ENCODE peak calls at places on chromosomes 11 and 22, in ten cellular contexts. S is esophagus squamous epithelium; F is AG10803; O is Peyer's patch; T is esophagus muscularis mucosa; K is lower lobe of right lung; B is brain microvascular endothelial cell; Q is fibroblast of mammary gland; Y is CD4-positive, CD25-positive, alpha-beta regulatory T cell; R is heart right ventricle. V is an unnamed sample.

GRCh38 chr11:1546536-1547466 is 25.3 kb downstream of the DUSP8 start:
- DNase-seq in S (no peak), F (no peak), O (peak; percentile 79), T (no peak), K (no peak), B (no peak), Q (no peak), Y (peak; percentile 56), R (peak; percentile 40), V (no peak)

GRCh38 chr11:44950625-44951472 is at the start of gene TP53I11:
- DNase-seq in S (no peak), F (peak; percentile 70), O (peak; percentile 89), T (no peak), K (peak; percentile 91), B (peak; percentile 25), Q (peak; percentile 57), Y (peak; percentile 46), R (peak; percentile 85), V (peak; percentile 52)

GRCh38 chr11:58494096-58494495 is 13.8 kb downstream of the OR5B21 start:
- DNase-seq in S (no peak), F (peak; percentile 62), O (no peak), T (no peak), K (no peak), B (no peak), Q (peak; percentile 2), Y (no peak), R (no peak), V (no peak)

GRCh38 chr11:396511-396947 is 2.5 kb downstream of the PKP3 start:
- DNase-seq in S (no peak), F (peak; percentile 24), O (no peak), T (no peak), K (peak; percentile 47), B (no peak), Q (peak; percentile 37), Y (no peak), R (no peak), V (no peak)

GRCh38 chr11:64650923-64651523 is 60.0 kb downstream of the SLC22A12 start:
- DNase-seq in S (no peak), F (peak; percentile 14), O (no peak), T (no peak), K (no peak), B (peak; percentile 8), Q (peak; percentile 34), Y (no peak), R (no peak), V (no peak)

GRCh38 chr11:74937696-74938475 is 11.0 kb downstream of the XRRA1 start:
- DNase-seq in S (no peak), F (peak; percentile 19), O (no peak), T (no peak), K (no peak), B (peak; percentile 79), Q (peak; percentile 77), Y (no peak), R (no peak), V (no peak)

GRCh38 chr11:44658451-44658850 is 68.3 kb upstream of the TSPAN18 start:
- DNase-seq in S (no peak), F (peak; percentile 3), O (no peak), T (no peak), K (no peak), B (peak; percentile 25), Q (no peak), Y (peak; percentile 22), R (no peak), V (no peak)

GRCh38 chr22:28843633-28844032 is 39.7 kb upstream of the ZNRF3 start:
- DNase-seq in S (no peak), F (no peak), O (no peak), T (no peak), K (no peak), B (no peak), Q (no peak), Y (no peak), R (no peak), V (no peak)

GRCh38 chr11:117064275-117064674 is 34.0 kb downstream of the SIK3 start:
- DNase-seq in S (no peak), F (peak; percentile 42), O (no peak), T (no peak), K (no peak), B (peak; percentile 24), Q (peak; percentile 66), Y (no peak), R (no peak), V (no peak)

GRCh38 chr22:46212195-46212594 is 37.9 kb downstream of the CDPF1 start:
- DNase-seq in S (no peak), F (no peak), O (no peak), T (no peak), K (no peak), B (no peak), Q (no peak), Y (no peak), R (no peak), V (no peak)

GRCh38 chr11:11432621-11433319 is 79.7 kb upstream of the CSNK2A3 start:
- DNase-seq in S (no peak), F (no peak), O (no peak), T (no peak), K (no peak), B (no peak), Q (no peak), Y (no peak), R (no peak), V (no peak)

GRCh38 chr11:69481393-69481844 is at the start of gene LINC01488:
- DNase-seq in S (no peak), F (no peak), O (no peak), T (no peak), K (peak; percentile 9), B (no peak), Q (no peak), Y (no peak), R (no peak), V (no peak)

GRCh38 chr11:15841898-15842297 is 514.4 kb downstream of the SOX6 start:
- DNase-seq in S (no peak), F (no peak), O (no peak), T (no peak), K (no peak), B (no peak), Q (no peak), Y (no peak), R (peak; percentile 23), V (no peak)

GRCh38 chr11:115455606-115456005 is 48.6 kb downstream of the CADM1 start:
- DNase-seq in S (no peak), F (no peak), O (no peak), T (no peak), K (no peak), B (no peak), Q (no peak), Y (no peak), R (no peak), V (no peak)

GRCh38 chr11:57387284-57388030 is 3.0 kb downstream of the PRG2 start:
- DNase-seq in S (no peak), F (peak; percentile 9), O (no peak), T (no peak), K (no peak), B (no peak), Q (peak; percentile 21), Y (no peak), R (peak; percentile 42), V (no peak)
- H3K4me3 ChIP-seq in S (no peak overlapping the region), F (no peak overlapping the region), O (no peak overlapping the region), T (no peak overlapping the region), K (no peak overlapping the region), B (no peak overlapping the region), Q (no peak overlapping the region), Y (no peak overlapping the region), R (no peak overlapping the region), V (no peak overlapping the region)

DNA sequence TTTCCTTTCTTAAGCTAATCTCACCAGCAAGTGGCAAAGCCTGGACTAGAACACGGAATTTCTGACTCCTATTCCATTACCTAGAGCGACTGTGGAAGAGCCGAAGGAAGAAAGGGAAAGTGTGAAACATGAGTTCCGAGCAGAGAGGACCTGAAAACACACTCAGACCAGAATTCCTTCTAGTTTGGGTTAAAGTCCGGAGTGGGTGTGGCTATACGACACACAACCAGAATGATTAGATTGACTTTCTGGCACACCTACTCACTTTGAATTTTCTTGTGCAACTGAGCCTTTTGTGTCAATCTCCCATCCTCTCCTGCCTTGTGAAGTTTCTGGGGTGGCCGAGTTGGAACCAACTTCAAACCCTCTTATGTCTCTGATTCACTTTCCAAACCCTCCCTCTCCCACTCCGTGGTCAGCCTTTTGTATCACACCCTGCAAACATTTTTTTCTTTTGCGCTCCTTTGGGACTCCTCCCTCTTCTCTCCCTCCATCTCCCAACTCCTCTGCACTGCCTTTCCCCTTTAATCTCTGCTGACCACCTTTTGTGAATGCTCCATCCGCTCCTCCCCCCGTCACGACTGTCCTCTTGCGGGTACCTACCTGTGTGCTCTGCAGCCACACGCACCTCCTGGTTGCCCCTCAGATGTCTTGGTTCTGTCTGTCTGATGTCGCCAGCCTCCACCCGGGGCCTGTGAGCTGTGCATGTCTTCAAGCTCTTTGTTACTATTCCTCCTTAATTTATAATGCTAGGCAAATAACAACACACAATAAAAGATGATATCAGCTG is 86.3 kb upstream of the BLID start:
- DNase-seq in S (no peak), F (peak; percentile 88), O (no peak), T (peak; percentile 92), K (no peak), B (peak; percentile 76), Q (peak; percentile 93), Y (no peak), R (no peak), V (no peak)
- H3K4me3 ChIP-seq in S (no peak overlapping the region), F (peak overlapping the region; percentile 67), O (peak overlapping the region; percentile 2), T (peak overlapping the region; percentile 57), K (peak overlapping the region; percentile 41), B (peak overlapping the region; percentile 60), Q (peak overlapping the region; percentile 67), Y (no peak overlapping the region), R (peak overlapping the region; percentile 47), V (no peak overlapping the region)

GRCh38 chr22:40175571-40176105 is 2.1 kb upstream of the TNRC6B start:
- DNase-seq in S (no peak), F (peak; percentile 69), O (no peak), T (no peak), K (no peak), B (no peak), Q (no peak), Y (no peak), R (no peak), V (no peak)
- H3K4me3 ChIP-seq in S (no peak overlapping the region), F (no peak overlapping the region), O (no peak overlapping the region), T (no peak overlapping the region), K (no peak overlapping the region), B (no peak overlapping the region), Q (no peak overlapping the region), Y (no peak overlapping the region), R (no peak overlapping the region), V (no peak overlapping the region)

GRCh38 chr11:118892515-118892914 is 8.8 kb downstream of the CXCR5 start:
- DNase-seq in S (no peak), F (no peak), O (peak; percentile 51), T (no peak), K (no peak), B (no peak), Q (no peak), Y (peak; percentile 72), R (no peak), V (peak; percentile 79)

GRCh38 chr11:118887219-118887618 is 3.5 kb downstream of the CXCR5 start:
- DNase-seq in S (no peak), F (no peak), O (no peak), T (no peak), K (no peak), B (no peak), Q (no peak), Y (no peak), R (no peak), V (no peak)

GRCh38 chr11:118886681-118887111 is 3.0 kb downstream of the CXCR5 start:
- DNase-seq in S (no peak), F (no peak), O (no peak), T (no peak), K (no peak), B (no peak), Q (no peak), Y (no peak), R (no peak), V (no peak)

GRCh38 chr11:118888398-118888797 is 4.7 kb downstream of the CXCR5 start:
- DNase-seq in S (no peak), F (no peak), O (no peak), T (no peak), K (no peak), B (no peak), Q (no peak), Y (no peak), R (no peak), V (no peak)

GRCh38 chr11:118889796-118890195 is 6.1 kb downstream of the CXCR5 start:
- DNase-seq in S (no peak), F (peak; percentile 79), O (no peak), T (no peak), K (no peak), B (peak; percentile 47), Q (peak; percentile 73), Y (no peak), R (peak; percentile 59), V (no peak)
- H3K4me3 ChIP-seq in S (no peak overlapping the region), F (no peak overlapping the region), O (no peak overlapping the region), T (no peak overlapping the region), K (no peak overlapping the region), B (no peak overlapping the region), Q (no peak overlapping the region), Y (no peak overlapping the region), R (no peak overlapping the region), V (no peak overlapping the region)